ENCODE peak calls at places on chromosome 10, in ten cellular contexts. One of them, this sample, is unnamed.

GRCh38 chr10:96618648-96619047 is 31.8 kb upstream of the TM9SF3 start:
- DNase-seq in T-helper 22 cell: no peak
- DNase-seq in GM19239: no peak
- DNase-seq in lung microvascular endothelial cell: no peak
- DNase-seq in psoas muscle: no peak
- DNase-seq in D341Med: peak
- DNase-seq in heart left ventricle: peak
- DNase-seq in activated naive CD4-positive, alpha-beta T cell: no peak
- DNase-seq in left lung: no peak
- DNase-seq in naive thymus-derived CD8-positive, alpha-beta T cell: no peak
- DNase-seq in this sample: peak

GRCh38 chr10:34250722-34251121 is 564.4 kb downstream of the PARD3 start:
- DNase-seq in T-helper 22 cell: no peak
- DNase-seq in GM19239: no peak
- DNase-seq in lung microvascular endothelial cell: no peak
- DNase-seq in psoas muscle: no peak
- DNase-seq in D341Med: no peak
- DNase-seq in heart left ventricle: no peak
- DNase-seq in activated naive CD4-positive, alpha-beta T cell: no peak
- DNase-seq in left lung: no peak
- DNase-seq in naive thymus-derived CD8-positive, alpha-beta T cell: no peak
- DNase-seq in this sample: no peak

GRCh38 chr10:55091691-55092328 is 290.8 kb upstream of the PCDH15 start:
- DNase-seq in T-helper 22 cell: no peak
- DNase-seq in GM19239: no peak
- DNase-seq in lung microvascular endothelial cell: peak
- DNase-seq in psoas muscle: no peak
- DNase-seq in D341Med: peak
- DNase-seq in heart left ventricle: no peak
- DNase-seq in activated naive CD4-positive, alpha-beta T cell: no peak
- DNase-seq in left lung: no peak
- DNase-seq in naive thymus-derived CD8-positive, alpha-beta T cell: no peak
- DNase-seq in this sample: no peak

GRCh38 chr10:23331567-23332290 is 12.9 kb downstream of the C10orf67 start:
- DNase-seq in T-helper 22 cell: no peak
- DNase-seq in GM19239: no peak
- DNase-seq in lung microvascular endothelial cell: peak
- DNase-seq in psoas muscle: no peak
- DNase-seq in D341Med: no peak
- DNase-seq in heart left ventricle: no peak
- DNase-seq in activated naive CD4-positive, alpha-beta T cell: no peak
- DNase-seq in left lung: no peak
- DNase-seq in naive thymus-derived CD8-positive, alpha-beta T cell: no peak
- DNase-seq in this sample: no peak

GRCh38 chr10:103812004-103812403 is 43.4 kb downstream of the SH3PXD2A start:
- DNase-seq in T-helper 22 cell: no peak
- DNase-seq in GM19239: no peak
- DNase-seq in lung microvascular endothelial cell: no peak
- DNase-seq in psoas muscle: no peak
- DNase-seq in D341Med: no peak
- DNase-seq in heart left ventricle: no peak
- DNase-seq in activated naive CD4-positive, alpha-beta T cell: no peak
- DNase-seq in left lung: no peak
- DNase-seq in naive thymus-derived CD8-positive, alpha-beta T cell: no peak
- DNase-seq in this sample: no peak

GRCh38 chr10:29470843-29471482 is 163.8 kb downstream of the SVIL start:
- DNase-seq in T-helper 22 cell: no peak
- DNase-seq in GM19239: no peak
- DNase-seq in lung microvascular endothelial cell: no peak
- DNase-seq in psoas muscle: no peak
- DNase-seq in D341Med: no peak
- DNase-seq in heart left ventricle: no peak
- DNase-seq in activated naive CD4-positive, alpha-beta T cell: no peak
- DNase-seq in left lung: no peak
- DNase-seq in naive thymus-derived CD8-positive, alpha-beta T cell: no peak
- DNase-seq in this sample: no peak

GRCh38 chr10:2575460-2575859 is 491.9 kb upstream of the PFKP start:
- DNase-seq in T-helper 22 cell: no peak
- DNase-seq in GM19239: no peak
- DNase-seq in lung microvascular endothelial cell: no peak
- DNase-seq in psoas muscle: no peak
- DNase-seq in D341Med: no peak
- DNase-seq in heart left ventricle: no peak
- DNase-seq in activated naive CD4-positive, alpha-beta T cell: no peak
- DNase-seq in left lung: no peak
- DNase-seq in naive thymus-derived CD8-positive, alpha-beta T cell: no peak
- DNase-seq in this sample: no peak

GRCh38 chr10:93835770-93836169 is 58.0 kb upstream of the SLC35G1 start:
- DNase-seq in T-helper 22 cell: no peak
- DNase-seq in GM19239: no peak
- DNase-seq in lung microvascular endothelial cell: no peak
- DNase-seq in psoas muscle: no peak
- DNase-seq in D341Med: no peak
- DNase-seq in heart left ventricle: no peak
- DNase-seq in activated naive CD4-positive, alpha-beta T cell: no peak
- DNase-seq in left lung: no peak
- DNase-seq in naive thymus-derived CD8-positive, alpha-beta T cell: no peak
- DNase-seq in this sample: no peak

GRCh38 chr10:70672165-70672992 is at the start of gene ADAMTS14:
- DNase-seq in T-helper 22 cell: no peak
- DNase-seq in GM19239: no peak
- DNase-seq in lung microvascular endothelial cell: peak
- DNase-seq in psoas muscle: peak
- DNase-seq in D341Med: peak
- DNase-seq in heart left ventricle: peak
- DNase-seq in activated naive CD4-positive, alpha-beta T cell: no peak
- DNase-seq in left lung: no peak
- DNase-seq in naive thymus-derived CD8-positive, alpha-beta T cell: peak
- DNase-seq in this sample: peak

GRCh38 chr10:27100800-27101347 is 580 bp upstream of the ANKRD26 start:
- DNase-seq in T-helper 22 cell: no peak
- DNase-seq in GM19239: peak
- DNase-seq in lung microvascular endothelial cell: no peak
- DNase-seq in psoas muscle: no peak
- DNase-seq in D341Med: no peak
- DNase-seq in heart left ventricle: no peak
- DNase-seq in activated naive CD4-positive, alpha-beta T cell: no peak
- DNase-seq in left lung: no peak
- DNase-seq in naive thymus-derived CD8-positive, alpha-beta T cell: peak
- DNase-seq in this sample: no peak

GRCh38 chr10:93852721-93853120 is 41.1 kb upstream of the SLC35G1 start:
- DNase-seq in T-helper 22 cell: no peak
- DNase-seq in GM19239: no peak
- DNase-seq in lung microvascular endothelial cell: no peak
- DNase-seq in psoas muscle: no peak
- DNase-seq in D341Med: no peak
- DNase-seq in heart left ventricle: no peak
- DNase-seq in activated naive CD4-positive, alpha-beta T cell: no peak
- DNase-seq in left lung: no peak
- DNase-seq in naive thymus-derived CD8-positive, alpha-beta T cell: no peak
- DNase-seq in this sample: no peak

GRCh38 chr10:127442220-127442525 is 106.9 kb upstream of the NPS start:
- DNase-seq in T-helper 22 cell: no peak
- DNase-seq in GM19239: no peak
- DNase-seq in lung microvascular endothelial cell: no peak
- DNase-seq in psoas muscle: no peak
- DNase-seq in D341Med: no peak
- DNase-seq in heart left ventricle: no peak
- DNase-seq in activated naive CD4-positive, alpha-beta T cell: no peak
- DNase-seq in left lung: no peak
- DNase-seq in naive thymus-derived CD8-positive, alpha-beta T cell: no peak
- DNase-seq in this sample: no peak

GRCh38 chr10:96377816-96378294 is 19.1 kb upstream of the OPALIN start:
- DNase-seq in T-helper 22 cell: no peak
- DNase-seq in GM19239: no peak
- DNase-seq in lung microvascular endothelial cell: no peak
- DNase-seq in psoas muscle: no peak
- DNase-seq in D341Med: no peak
- DNase-seq in heart left ventricle: peak
- DNase-seq in activated naive CD4-positive, alpha-beta T cell: no peak
- DNase-seq in left lung: no peak
- DNase-seq in naive thymus-derived CD8-positive, alpha-beta T cell: no peak
- DNase-seq in this sample: no peak

GRCh38 chr10:58266003-58266825 is 1.5 kb downstream of the IPMK start:
- DNase-seq in T-helper 22 cell: no peak
- DNase-seq in GM19239: no peak
- DNase-seq in lung microvascular endothelial cell: peak
- DNase-seq in psoas muscle: no peak
- DNase-seq in D341Med: no peak
- DNase-seq in heart left ventricle: no peak
- DNase-seq in activated naive CD4-positive, alpha-beta T cell: no peak
- DNase-seq in left lung: no peak
- DNase-seq in naive thymus-derived CD8-positive, alpha-beta T cell: no peak
- DNase-seq in this sample: peak

GRCh38 chr10:51321968-51322367 is 247.7 kb downstream of the PRKG1 start:
- DNase-seq in T-helper 22 cell: no peak
- DNase-seq in GM19239: no peak
- DNase-seq in lung microvascular endothelial cell: no peak
- DNase-seq in psoas muscle: no peak
- DNase-seq in D341Med: no peak
- DNase-seq in heart left ventricle: no peak
- DNase-seq in activated naive CD4-positive, alpha-beta T cell: no peak
- DNase-seq in left lung: no peak
- DNase-seq in naive thymus-derived CD8-positive, alpha-beta T cell: no peak
- DNase-seq in this sample: no peak

GRCh38 chr10:33974976-33975478 is 640.6 kb upstream of the NRP1 start:
- DNase-seq in T-helper 22 cell: no peak
- DNase-seq in GM19239: no peak
- DNase-seq in lung microvascular endothelial cell: no peak
- DNase-seq in psoas muscle: no peak
- DNase-seq in D341Med: no peak
- DNase-seq in heart left ventricle: no peak
- DNase-seq in activated naive CD4-positive, alpha-beta T cell: no peak
- DNase-seq in left lung: no peak
- DNase-seq in naive thymus-derived CD8-positive, alpha-beta T cell: no peak
- DNase-seq in this sample: no peak

GRCh38 chr10:45558406-45558805 is 114.2 kb downstream of the ZFAND4 start:
- DNase-seq in T-helper 22 cell: no peak
- DNase-seq in GM19239: no peak
- DNase-seq in lung microvascular endothelial cell: no peak
- DNase-seq in psoas muscle: no peak
- DNase-seq in D341Med: no peak
- DNase-seq in heart left ventricle: no peak
- DNase-seq in activated naive CD4-positive, alpha-beta T cell: no peak
- DNase-seq in left lung: no peak
- DNase-seq in naive thymus-derived CD8-positive, alpha-beta T cell: no peak
- DNase-seq in this sample: no peak

GRCh38 chr10:110613341-110613995 is 30.7 kb upstream of the RBM20 start:
- DNase-seq in T-helper 22 cell: no peak
- DNase-seq in GM19239: no peak
- DNase-seq in lung microvascular endothelial cell: no peak
- DNase-seq in psoas muscle: no peak
- DNase-seq in D341Med: no peak
- DNase-seq in heart left ventricle: no peak
- DNase-seq in activated naive CD4-positive, alpha-beta T cell: no peak
- DNase-seq in left lung: no peak
- DNase-seq in naive thymus-derived CD8-positive, alpha-beta T cell: no peak
- DNase-seq in this sample: no peak

GRCh38 chr10:100286051-100287033 is at the start of gene BLOC1S2:
- DNase-seq in T-helper 22 cell: peak
- DNase-seq in GM19239: peak
- DNase-seq in lung microvascular endothelial cell: peak
- DNase-seq in psoas muscle: peak
- DNase-seq in D341Med: peak
- DNase-seq in heart left ventricle: peak
- DNase-seq in activated naive CD4-positive, alpha-beta T cell: peak
- DNase-seq in left lung: peak
- DNase-seq in naive thymus-derived CD8-positive, alpha-beta T cell: peak
- DNase-seq in this sample: peak

GRCh38 chr10:132140167-132140925 is 46.4 kb upstream of the DPYSL4 start:
- DNase-seq in T-helper 22 cell: no peak
- DNase-seq in GM19239: no peak
- DNase-seq in lung microvascular endothelial cell: no peak
- DNase-seq in psoas muscle: no peak
- DNase-seq in D341Med: no peak
- DNase-seq in heart left ventricle: no peak
- DNase-seq in activated naive CD4-positive, alpha-beta T cell: no peak
- DNase-seq in left lung: peak
- DNase-seq in naive thymus-derived CD8-positive, alpha-beta T cell: no peak
- DNase-seq in this sample: no peak

GRCh38 chr10:59104186-59104585 is 72.3 kb upstream of the PHYHIPL start:
- DNase-seq in T-helper 22 cell: no peak
- DNase-seq in GM19239: no peak
- DNase-seq in lung microvascular endothelial cell: no peak
- DNase-seq in psoas muscle: no peak
- DNase-seq in D341Med: peak
- DNase-seq in heart left ventricle: no peak
- DNase-seq in activated naive CD4-positive, alpha-beta T cell: no peak
- DNase-seq in left lung: no peak
- DNase-seq in naive thymus-derived CD8-positive, alpha-beta T cell: no peak
- DNase-seq in this sample: no peak

GRCh38 chr10:100717166-100717565 is 28.2 kb upstream of the PAX2 start:
- DNase-seq in T-helper 22 cell: no peak
- DNase-seq in GM19239: no peak
- DNase-seq in lung microvascular endothelial cell: no peak
- DNase-seq in psoas muscle: no peak
- DNase-seq in D341Med: no peak
- DNase-seq in heart left ventricle: no peak
- DNase-seq in activated naive CD4-positive, alpha-beta T cell: no peak
- DNase-seq in left lung: no peak
- DNase-seq in naive thymus-derived CD8-positive, alpha-beta T cell: no peak
- DNase-seq in this sample: no peak